ENCODE peak calls at places on chromosome 16, in nine cellular contexts. W is kidney tubule cell; Y is stimulated activated CD4-positive, alpha-beta T cell treated with anti-CD3 and anti-CD28 coated beads, Interleukin-1b, Interleukin-23, amount 100 ng/mL, for 1 hour; C is COR-L47; I is retinal pigment epithelial cell; O is NCI-H345; D is HEK293T; U is GM12865; V is GM12892. E is an unnamed sample.
A peak's percentile ranks its signal among the peaks of the same experiment; 100 is the strongest.

GRCh38 chr16:29664133-29664912 is 1.3 kb downstream of the SPN start:
- DNase-seq in V (no peak), I (no peak), D (no peak), U (peak; percentile 48), Y (no peak), C (no peak), W (no peak), O (no peak), E (no peak)

GRCh38 chr16:22915003-22915402 is 101.0 kb downstream of the HS3ST2 start:
- DNase-seq in O (no peak), Y (no peak), I (no peak), C (no peak), U (no peak), W (no peak), V (no peak), D (no peak), E (no peak)

GRCh38 chr16:1932050-1933028 is 10.7 kb downstream of the MSRB1 start:
- DNase-seq in V (no peak), I (no peak), W (peak; percentile 54), U (no peak), D (no peak), Y (no peak), O (no peak), C (peak; percentile 58), E (no peak)

GRCh38 chr16:21683184-21683583 is 19.4 kb downstream of the OTOA start:
- DNase-seq in W (no peak), U (no peak), V (no peak), D (no peak), Y (no peak), O (no peak), C (no peak), I (no peak), E (no peak)

GRCh38 chr16:49875812-49876715 is 20.2 kb upstream of the ZNF423 start:
- DNase-seq in V (no peak), I (no peak), W (no peak), C (no peak), D (no peak), O (no peak), U (no peak), Y (no peak), E (no peak)

GRCh38 chr16:87956771-87957279 is 5.6 kb downstream of the BANP start:
- DNase-seq in O (no peak), C (peak; percentile 20), I (no peak), V (no peak), D (no peak), W (peak; percentile 29), Y (no peak), U (peak; percentile 65), E (peak; percentile 83)

GRCh38 chr16:87762071-87762571 is 3.7 kb downstream of the KLHDC4 start:
- DNase-seq in I (no peak), V (no peak), U (no peak), O (no peak), Y (no peak), C (no peak), D (no peak), W (no peak), E (no peak)

GRCh38 chr16:69399361-69399760 is 13.6 kb upstream of the TERF2 start:
- DNase-seq in V (no peak), I (no peak), C (no peak), D (no peak), O (no peak), U (no peak), Y (no peak), W (peak; percentile 30), E (peak; percentile 57)

GRCh38 chr16:86707171-86707570 is 128.8 kb downstream of the FOXL1 start:
- DNase-seq in Y (no peak), U (no peak), D (no peak), O (no peak), V (no peak), I (no peak), W (no peak), C (no peak), E (no peak)

GRCh38 chr16:55009581-55009980 is 78.9 kb downstream of the IRX5 start:
- DNase-seq in D (no peak), C (no peak), O (no peak), Y (no peak), U (no peak), I (no peak), W (no peak), V (no peak), E (no peak)

GRCh38 chr16:65833171-65833871 is 533.2 kb upstream of the CDH5 start:
- DNase-seq in Y (no peak), O (no peak), W (no peak), V (no peak), I (no peak), D (no peak), C (no peak), U (no peak), E (no peak)

GRCh38 chr16:29315916-29316517 is 90.5 kb downstream of the NPIPB11 start:
- DNase-seq in Y (no peak), I (no peak), U (no peak), D (no peak), V (no peak), W (no peak), O (peak; percentile 89), C (no peak), E (peak; percentile 22)

E was measured in dermis blood vessel endothelial cell.